ENCODE peak calls at places on chromosomes 6 and 20, in five cellular contexts. F is fibroblast of lung, R is HepG2, J is A673, M is GM23338. O is an unnamed sample.

GRCh38 chr20:57089701-57090144 is 176.7 kb downstream of the BMP7 start:
- DNase-seq in J (peak), R (peak), F (peak), M (peak), O (peak)

GRCh38 chr6:137724018-137724403 is 143.0 kb upstream of the TNFAIP3 start:
- DNase-seq in M (no peak), J (no peak), R (peak), F (no peak), O (peak)

GRCh38 chr6:25599516-25600060 is 52.4 kb upstream of the SCGN start:
- DNase-seq in M (no peak), R (no peak), J (no peak), F (no peak), O (no peak)

GRCh38 chr6:27720607-27721580 is 191.3 kb downstream of the OR2B2 start:
- DNase-seq in F (peak), J (no peak), M (peak), R (peak), O (peak)

GRCh38 chr6:36075656-36076055 is 48.0 kb downstream of the MAPK14 start:
- DNase-seq in F (no peak), J (no peak), M (peak), R (peak), O (peak)

GRCh38 chr20:49579195-49579594 is 11.3 kb upstream of the PTGIS start:
- DNase-seq in M (no peak), J (no peak), R (no peak), F (no peak), O (no peak)

GRCh38 chr6:16344756-16345155 is 106.4 kb downstream of the GMPR start:
- DNase-seq in M (no peak), F (peak), J (no peak), R (no peak), O (no peak)

GRCh38 chr6:120736740-120737139 is 597.5 kb downstream of the TBC1D32 start:
- DNase-seq in M (no peak), F (no peak), R (no peak), J (no peak), O (no peak)

GRCh38 chr20:53960586-53961386 is 109.6 kb downstream of the BCAS1 start:
- DNase-seq in F (peak), J (peak), R (no peak), M (no peak), O (no peak)

GRCh38 chr20:51446656-51447055 is 95.9 kb downstream of the NFATC2 start:
- DNase-seq in J (peak), M (no peak), R (peak), F (peak), O (peak)

GRCh38 chr6:121158438-121158837 is 175.8 kb downstream of the TBC1D32 start:
- DNase-seq in M (no peak), F (peak), R (no peak), J (no peak), O (no peak)

GRCh38 chr6:130215526-130215925 is 7.2 kb downstream of the SAMD3 start:
- DNase-seq in J (no peak), F (no peak), R (no peak), M (peak), O (no peak)

GRCh38 chr20:11193241-11193640 is 519.4 kb upstream of the JAG1 start:
- DNase-seq in F (peak), M (no peak), R (no peak), J (no peak), O (peak)

DNA sequence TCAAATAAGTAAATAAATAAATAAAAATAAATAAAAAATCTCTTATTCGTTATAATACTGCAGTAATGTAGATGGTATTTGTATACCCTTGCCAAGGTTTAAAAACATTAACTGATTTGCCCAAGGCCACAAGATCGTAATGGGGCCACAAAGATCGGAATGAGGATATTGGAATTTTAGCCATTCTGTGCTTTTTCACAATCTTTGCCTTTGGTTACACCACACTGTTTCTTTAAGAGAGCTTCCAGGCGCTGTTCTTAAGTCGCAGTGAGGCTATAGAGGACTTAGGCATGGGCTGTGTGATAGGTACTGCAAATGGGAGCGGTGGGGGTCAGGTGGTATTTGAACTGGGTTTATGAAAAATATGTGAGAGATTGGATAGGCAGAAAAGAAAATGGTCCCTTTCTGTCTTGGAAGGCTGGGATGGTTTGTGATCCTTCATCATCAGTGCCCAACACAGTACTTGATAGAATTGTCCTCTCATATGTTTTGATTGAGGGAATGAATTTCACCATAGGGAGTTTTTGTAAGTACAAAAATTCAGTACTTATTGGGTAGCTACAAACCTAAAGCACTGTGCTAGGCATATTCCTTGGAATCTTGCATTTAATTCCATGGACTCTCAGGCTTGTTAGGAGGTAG is 1.4 kb downstream of the NUS1 start:
- DNase-seq in M (peak), J (no peak), F (peak), R (no peak), O (no peak)
- H3K4me3 ChIP-seq in M (peak), J (peak), F (peak), R (peak), O (peak)

GRCh38 chr20:62482970-62483369 is 7.2 kb upstream of the GATA5 start:
- DNase-seq in J (no peak), F (no peak), R (no peak), M (no peak), O (no peak)

GRCh38 chr20:62482136-62482833 is 6.5 kb upstream of the GATA5 start:
- DNase-seq in J (no peak), F (no peak), R (no peak), M (no peak), O (peak)

GRCh38 chr20:62483613-62484468 is 8.0 kb upstream of the GATA5 start:
- DNase-seq in M (no peak), R (no peak), J (no peak), F (no peak), O (no peak)

GRCh38 chr20:62480318-62480717 is 4.5 kb upstream of the GATA5 start:
- DNase-seq in R (no peak), J (no peak), F (no peak), M (no peak), O (no peak)

DNA sequence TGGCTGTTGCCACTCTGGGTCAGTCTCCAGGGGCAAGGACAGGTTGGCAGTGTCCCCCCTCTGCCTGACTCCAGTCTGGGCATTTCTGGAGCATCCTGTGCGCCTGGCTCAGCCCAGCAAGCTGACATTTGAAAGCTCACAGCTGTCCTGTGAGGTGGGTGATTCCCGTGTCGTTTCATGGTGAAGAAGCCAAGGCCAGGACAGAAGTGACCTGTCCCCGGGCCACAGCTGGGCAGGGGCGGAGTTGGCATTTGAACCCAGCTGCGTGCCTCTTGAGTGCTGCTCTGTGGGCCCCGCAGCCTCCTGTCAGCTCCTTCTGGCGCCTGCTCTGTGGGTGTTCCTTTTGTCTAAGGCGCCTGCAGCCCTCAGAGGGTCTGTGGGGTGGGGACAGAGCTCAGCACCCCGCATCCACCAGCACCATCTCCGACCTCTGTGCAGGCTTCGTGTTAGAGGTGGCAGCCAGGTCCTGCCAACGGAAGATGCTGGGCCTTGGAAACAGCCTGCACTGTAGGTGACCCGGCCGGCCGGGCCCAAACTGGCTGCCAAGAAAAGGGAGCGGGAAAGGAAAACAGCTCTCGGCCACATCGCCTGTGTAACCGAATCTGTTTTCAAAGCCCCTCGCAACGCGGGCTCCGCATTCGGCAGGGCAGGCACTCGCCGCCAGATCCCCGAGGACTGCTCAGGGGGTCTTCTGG is 5.8 kb upstream of the GATA5 start:
- DNase-seq in R (no peak), M (peak), F (no peak), J (no peak), O (no peak)
- TF ChIP-seq EZH2 in R (no peak), M (no peak), F (no peak), J (no peak), O (no peak)

GRCh38 chr20:62641749-62642665 is at the start of gene SLCO4A1:
- DNase-seq in M (peak), F (peak), J (peak), R (peak), O (peak)

GRCh38 chr20:62644044-62644795 is 1.9 kb downstream of the SLCO4A1 start:
- DNase-seq in R (no peak), F (no peak), M (no peak), J (no peak), O (peak)

GRCh38 chr20:62640870-62641748 is 1.2 kb upstream of the SLCO4A1 start:
- DNase-seq in M (no peak), J (no peak), R (no peak), F (no peak), O (no peak)

GRCh38 chr20:62643521-62644043 is 1.3 kb downstream of the SLCO4A1 start:
- DNase-seq in F (no peak), J (no peak), M (no peak), R (no peak), O (peak)

GRCh38 chr20:62642666-62643520 is 590 bp downstream of the SLCO4A1 start:
- DNase-seq in F (peak), R (no peak), J (peak), M (peak), O (peak)
- H3K4me3 ChIP-seq in F (peak), R (peak), J (peak), M (peak), O (peak)

GRCh38 chr20:63176448-63177133 is 39.3 kb downstream of the YTHDF1 start:
- DNase-seq in J (no peak), R (no peak), M (peak), F (no peak), O (no peak)

GRCh38 chr20:63173552-63174191 is 42.3 kb downstream of the YTHDF1 start:
- DNase-seq in J (no peak), M (no peak), R (peak), F (no peak), O (no peak)

GRCh38 chr20:63174309-63175030 is 41.5 kb downstream of the YTHDF1 start:
- DNase-seq in J (no peak), M (peak), F (no peak), R (no peak), O (no peak)

GRCh38 chr20:63176035-63176434 is 39.9 kb downstream of the YTHDF1 start:
- DNase-seq in R (no peak), M (peak), F (no peak), J (no peak), O (no peak)

GRCh38 chr20:63175031-63175895 is 40.7 kb downstream of the YTHDF1 start:
- DNase-seq in J (no peak), R (no peak), M (no peak), F (no peak), O (no peak)
- TF ChIP-seq EZH2 in J (peak), R (peak), M (peak), F (peak), O (no peak)

DNA sequence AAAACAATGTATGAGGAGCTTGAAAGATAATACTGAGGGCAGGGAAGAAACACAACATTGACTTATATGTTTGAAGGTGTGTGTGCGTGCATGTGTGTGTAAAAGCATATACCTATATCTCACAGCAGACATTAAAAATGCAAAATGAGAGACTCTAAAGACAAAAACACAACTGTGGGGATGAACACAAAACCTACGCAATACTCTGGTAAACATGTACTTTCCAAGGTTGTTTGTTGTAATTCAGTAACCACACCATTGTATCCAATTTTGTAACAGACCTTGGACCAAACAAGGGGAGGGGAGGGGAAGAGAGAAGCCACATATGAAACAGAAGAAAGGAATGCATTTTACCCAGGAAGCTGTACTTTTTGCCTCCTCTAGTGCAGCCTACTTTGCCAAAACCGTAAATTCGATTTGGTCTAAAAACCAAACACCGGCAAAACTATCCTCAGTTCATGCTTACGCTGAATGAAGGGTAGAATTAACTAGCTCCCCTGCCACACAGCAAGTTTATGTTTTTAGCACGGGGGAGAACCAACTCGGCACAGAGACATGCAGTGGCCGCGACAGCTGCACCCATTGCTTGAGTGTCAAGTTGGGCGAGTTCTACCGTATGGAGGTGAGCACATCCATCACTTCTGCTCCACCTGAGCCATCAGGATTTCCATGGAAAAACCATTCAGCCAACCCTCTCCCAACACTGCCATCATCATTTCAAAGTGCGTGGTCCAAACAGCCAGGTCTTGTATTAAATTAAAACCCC is 50.0 kb downstream of the CNKSR3 start:
- DNase-seq in M (no peak), J (no peak), R (peak), F (peak), O (peak)
- H3K4me3 ChIP-seq in M (no peak), J (no peak), R (peak), F (no peak), O (no peak)

DNA sequence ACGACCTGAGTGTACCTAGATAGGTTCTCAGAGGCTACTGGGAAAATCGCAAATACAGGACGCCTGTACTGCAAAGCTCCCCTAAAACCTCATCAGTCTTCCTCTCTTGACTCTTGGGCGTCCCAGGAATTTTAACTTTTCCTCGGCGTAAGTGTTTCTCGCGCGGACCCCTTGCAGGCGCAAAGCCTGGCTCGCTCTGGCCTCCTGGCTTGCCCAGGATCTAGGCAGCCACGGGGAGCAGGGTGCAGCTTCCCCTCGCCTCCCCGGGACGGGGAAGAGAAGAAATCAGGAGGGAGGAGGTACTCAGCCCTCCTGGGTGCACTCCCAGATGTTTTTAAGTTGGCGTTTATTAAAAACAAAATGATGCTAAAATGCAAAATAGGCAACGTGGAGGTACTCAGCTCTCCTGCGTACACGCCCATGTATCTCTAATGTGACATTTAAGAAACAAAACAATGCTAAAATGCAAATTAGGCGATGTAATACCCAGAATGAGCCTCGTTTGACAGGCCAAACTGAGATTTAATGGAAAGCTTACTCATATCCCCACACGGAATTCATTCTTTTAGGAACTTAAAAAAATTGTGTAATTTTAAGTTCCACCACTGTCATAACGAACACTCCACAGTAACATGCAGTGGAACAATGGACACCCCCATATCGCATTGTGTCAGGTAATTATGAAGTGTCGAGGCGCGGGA is 1.6 kb upstream of the SOBP start:
- DNase-seq in J (no peak), F (no peak), M (no peak), R (no peak), O (no peak)
- TF ChIP-seq EZH2 in J (no peak), F (no peak), M (no peak), R (no peak), O (no peak)

GRCh38 chr6:146355521-146356100 is 188.0 kb upstream of the RAB32 start:
- DNase-seq in M (peak), J (peak), F (no peak), R (no peak), O (no peak)

GRCh38 chr6:146359123-146359522 is 184.5 kb upstream of the RAB32 start:
- DNase-seq in R (no peak), M (no peak), F (no peak), J (no peak), O (no peak)

GRCh38 chr6:146357578-146358340 is 185.9 kb upstream of the RAB32 start:
- DNase-seq in M (no peak), F (peak), R (no peak), J (peak), O (peak)

GRCh38 chr6:146361367-146361924 is 182.2 kb upstream of the RAB32 start:
- DNase-seq in F (peak), R (no peak), J (peak), M (no peak), O (peak)

DNA sequence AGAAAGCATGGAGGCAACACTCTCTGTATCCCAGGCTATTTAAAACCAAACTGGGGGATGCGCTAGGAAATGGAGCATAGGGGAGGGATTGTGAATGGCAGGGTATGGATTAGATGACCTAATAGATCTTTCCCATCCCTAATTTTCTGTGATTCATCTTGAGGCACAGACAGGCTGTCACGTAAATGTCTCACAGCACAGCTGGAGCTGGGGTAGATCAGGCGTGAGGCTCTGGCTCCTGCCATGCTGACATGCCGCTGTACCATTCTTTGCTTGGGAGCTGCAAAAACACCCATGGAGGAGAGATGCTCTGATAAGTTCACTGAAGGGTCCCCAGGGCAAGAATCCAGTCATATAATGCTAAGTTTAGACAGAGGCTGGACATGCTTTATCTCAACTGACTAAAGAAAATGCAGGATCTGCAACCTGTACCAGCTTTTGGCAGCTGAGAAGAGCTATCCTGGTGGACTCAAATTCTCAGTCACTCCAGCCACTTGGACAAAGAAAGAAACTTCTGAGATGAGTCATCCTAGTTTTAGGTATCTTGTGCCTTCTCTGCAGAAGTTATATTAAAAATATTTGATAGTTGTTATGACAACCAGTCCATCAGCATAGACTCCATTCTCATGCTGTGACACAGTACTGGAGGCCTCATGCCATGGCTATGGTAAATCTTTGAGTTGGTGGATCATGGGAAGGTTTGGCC is 185.1 kb upstream of the RAB32 start:
- DNase-seq in J (peak), R (no peak), M (no peak), F (peak), O (peak)
- H3K4me3 ChIP-seq in J (no peak), R (no peak), M (no peak), F (no peak), O (peak)

GRCh38 chr6:133894795-133895401 is 6.0 kb downstream of the TCF21 start:
- DNase-seq in M (no peak), F (peak), J (no peak), R (no peak), O (no peak)

GRCh38 chr6:133893324-133893692 is 4.4 kb downstream of the TCF21 start:
- DNase-seq in F (no peak), J (no peak), M (no peak), R (no peak), O (no peak)

GRCh38 chr6:133894369-133894768 is 5.5 kb downstream of the TCF21 start:
- DNase-seq in R (no peak), M (no peak), F (no peak), J (no peak), O (no peak)

GRCh38 chr6:133895573-133896343 is 6.8 kb downstream of the TCF21 start:
- DNase-seq in M (peak), R (no peak), J (no peak), F (peak), O (no peak)

GRCh38 chr6:133896344-133896721 is 7.4 kb downstream of the TCF21 start:
- DNase-seq in M (no peak), F (no peak), R (peak), J (no peak), O (no peak)
- TF ChIP-seq EZH2 in M (no peak), F (no peak), R (no peak), J (peak), O (no peak)

GRCh38 chr6:5892669-5893068 is 114.1 kb downstream of the NRN1 start:
- DNase-seq in R (no peak), J (no peak), F (no peak), M (no peak), O (no peak)
- H3K4me3 ChIP-seq in R (peak), J (peak), F (no peak), M (peak), O (peak)

GRCh38 chr6:112027942-112028674 is 25.8 kb upstream of the CCN6 start:
- DNase-seq in F (peak), R (no peak), M (no peak), J (peak), O (no peak)
- TF ChIP-seq EZH2 in F (no peak), R (no peak), M (no peak), J (no peak), O (no peak)

O was measured in PC-3.